ENCODE peak calls at places on chromosomes 12 and 14, in six cellular contexts. T is H9, X is neuronal stem cell, N is IMR-90, U is H1, M is trophoblast cell. G is an unnamed sample.
A peak's percentile ranks its signal among the peaks of the same experiment; 100 is the strongest.

GRCh38 chr14:21299562-21300130 is 19.8 kb downstream of the RPGRIP1 start:
- DNase-seq in X (no peak), T (no peak), N (no peak), M (peak; percentile 20), U (no peak), G (no peak)

GRCh38 chr12:19052689-19053088 is 76.8 kb upstream of the PLEKHA5 start:
- DNase-seq in M (no peak), T (no peak), U (no peak), N (no peak), X (no peak), G (no peak)

GRCh38 chr12:56222531-56222895 is 791 bp upstream of the RNF41 start:
- DNase-seq in X (no peak), M (peak; percentile 40), U (no peak), N (no peak), T (no peak), G (no peak)

GRCh38 chr14:21300892-21301291 is 21.0 kb downstream of the RPGRIP1 start:
- DNase-seq in U (peak; percentile 77), M (no peak), T (peak; percentile 66), X (peak; percentile 24), N (no peak), G (no peak)

GRCh38 chr12:14567311-14568195 is at the start of gene PLBD1:
- DNase-seq in X (peak; percentile 39), N (no peak), M (peak; percentile 75), U (peak; percentile 81), T (peak; percentile 85), G (peak; percentile 55)

GRCh38 chr14:73168274-73168673 is 32.0 kb downstream of the PSEN1 start:
- DNase-seq in X (no peak), N (no peak), M (no peak), T (no peak), U (no peak), G (no peak)

GRCh38 chr14:55537782-55538181 is 42.2 kb upstream of the KTN1 start:
- DNase-seq in M (no peak), N (no peak), T (no peak), U (no peak), X (no peak), G (no peak)

GRCh38 chr12:9910716-9911421 is 21.3 kb downstream of the CLEC2A start:
- DNase-seq in U (no peak), N (no peak), M (no peak), X (no peak), T (peak; percentile 87), G (peak; percentile 19)

GRCh38 chr12:100163416-100164152 is 20.9 kb upstream of the BLTP3B start:
- DNase-seq in M (peak; percentile 72), N (peak; percentile 33), U (peak; percentile 81), X (peak; percentile 65), T (peak; percentile 96), G (peak; percentile 57)

GRCh38 chr12:95877622-95878021 is 18.9 kb downstream of the SNRPF start:
- DNase-seq in N (no peak), X (no peak), T (no peak), U (no peak), M (no peak), G (peak; percentile 20)

GRCh38 chr14:37595809-37596595 is 573 bp downstream of the TTC6 start:
- DNase-seq in N (peak; percentile 34), M (peak; percentile 31), T (peak; percentile 75), X (peak; percentile 46), U (peak; percentile 79), G (peak; percentile 70)

GRCh38 chr14:99754141-99755067 is 38.8 kb upstream of the EML1 start:
- DNase-seq in T (no peak), M (no peak), U (no peak), X (no peak), N (no peak), G (peak; percentile 31)

GRCh38 chr12:25957898-25958253 is 606 bp upstream of the RASSF8 start:
- DNase-seq in X (no peak), N (peak; percentile 82), M (peak; percentile 62), U (no peak), T (no peak), G (peak; percentile 86)

GRCh38 chr14:41285193-41285748 is 321.4 kb upstream of the LRFN5 start:
- DNase-seq in N (peak; percentile 1), T (no peak), U (peak; percentile 50), M (peak; percentile 61), X (peak; percentile 57), G (peak; percentile 56)

GRCh38 chr14:94532462-94532861 is 23.2 kb upstream of the SERPINA12 start:
- DNase-seq in N (no peak), X (no peak), U (no peak), M (no peak), T (no peak), G (no peak)

GRCh38 chr12:90065301-90065801 is 356.7 kb upstream of the ATP2B1 start:
- DNase-seq in X (no peak), T (no peak), U (no peak), M (no peak), N (no peak), G (no peak)

GRCh38 chr12:143964-144649 is 69.8 kb downstream of the SLC6A12 start:
- DNase-seq in X (no peak), N (no peak), U (no peak), M (no peak), T (no peak), G (no peak)

GRCh38 chr12:57309420-57309819 is 58.4 kb upstream of the STAC3 start:
- DNase-seq in N (peak; percentile 52), T (no peak), X (no peak), U (no peak), M (no peak), G (no peak)

GRCh38 chr12:2057041-2057792 is 4.4 kb downstream of the CACNA1C start:
- DNase-seq in T (peak; percentile 96), M (peak; percentile 69), U (peak; percentile 99), N (peak; percentile 62), X (peak; percentile 85), G (peak; percentile 65)

GRCh38 chr12:57242691-57243454 is 8.1 kb downstream of the STAC3 start:
- DNase-seq in X (peak; percentile 85), M (peak; percentile 73), N (peak; percentile 35), U (peak; percentile 100), T (peak; percentile 96), G (peak; percentile 63)

GRCh38 chr12:6234214-6234613 is 34.0 kb downstream of the CD9 start:
- DNase-seq in X (no peak), U (no peak), M (no peak), N (peak; percentile 61), T (no peak), G (no peak)

GRCh38 chr12:87845995-87846483 is 183.2 kb downstream of the C12orf50 start:
- DNase-seq in N (no peak), T (no peak), U (no peak), M (no peak), X (no peak), G (peak; percentile 8)

GRCh38 chr14:56121786-56122185 is 3.6 kb downstream of the PELI2 start:
- DNase-seq in X (no peak), N (peak; percentile 82), T (no peak), M (no peak), U (no peak), G (no peak)

GRCh38 chr12:94584370-94584769 is 66.0 kb downstream of the TMCC3 start:
- DNase-seq in U (no peak), T (no peak), X (no peak), M (no peak), N (no peak), G (no peak)

GRCh38 chr12:82757059-82757458 is 70.4 kb downstream of the TMTC2 start:
- DNase-seq in X (no peak), N (no peak), U (no peak), M (no peak), T (no peak), G (no peak)

GRCh38 chr12:19800884-19801283 is 361.6 kb downstream of the AEBP2 start:
- DNase-seq in T (no peak), U (no peak), X (no peak), N (no peak), M (peak; percentile 33), G (peak; percentile 6)

GRCh38 chr12:121441555-121441954 is 41.6 kb downstream of the RNF34 start:
- DNase-seq in X (no peak), T (peak; percentile 71), M (peak; percentile 24), U (peak; percentile 62), N (no peak), G (no peak)

GRCh38 chr12:124792961-124793441 is 70.7 kb downstream of the SCARB1 start:
- DNase-seq in M (peak; percentile 79), X (no peak), U (no peak), T (no peak), N (peak; percentile 35), G (no peak)

GRCh38 chr12:124795081-124795948 is 68.3 kb downstream of the SCARB1 start:
- DNase-seq in N (no peak), X (no peak), U (no peak), T (no peak), M (no peak), G (no peak)

GRCh38 chr12:124788936-124789555 is 74.6 kb downstream of the SCARB1 start:
- DNase-seq in T (no peak), N (no peak), M (no peak), U (no peak), X (no peak), G (no peak)

GRCh38 chr12:124790650-124791400 is 72.8 kb downstream of the SCARB1 start:
- DNase-seq in T (no peak), X (no peak), U (no peak), M (no peak), N (no peak), G (no peak)

DNA sequence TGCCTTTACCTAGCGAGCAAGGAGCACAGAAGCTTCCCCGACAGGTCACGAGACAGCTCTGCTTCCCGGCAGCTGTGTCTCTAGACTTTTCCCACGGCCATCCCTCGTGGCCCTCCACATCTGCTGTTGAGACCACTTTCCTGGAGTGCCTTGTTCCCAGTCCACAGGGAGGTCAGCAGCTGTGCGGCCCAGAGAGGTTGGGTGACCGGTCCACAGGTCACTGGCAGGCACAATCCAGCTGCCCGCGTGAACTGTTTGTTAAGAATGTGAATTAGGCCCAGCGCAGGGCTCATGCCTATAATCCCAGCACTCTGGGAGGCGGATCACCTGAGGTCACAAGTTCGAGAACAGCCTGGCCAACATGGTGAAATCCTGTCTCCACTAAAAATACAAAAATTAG is 71.5 kb downstream of the SCARB1 start:
- DNase-seq in U (no peak), X (no peak), T (no peak), N (no peak), M (no peak), G (no peak)
- H3K14ac ChIP-seq in U (no peak overlapping the region), X (no peak overlapping the region), T (no peak overlapping the region), N (no peak overlapping the region), M (no peak overlapping the region), G (no peak overlapping the region)

GRCh38 chr12:50103351-50103750 is 457 bp upstream of the GPD1 start:
- DNase-seq in M (no peak), U (no peak), X (no peak), T (no peak), N (no peak), G (no peak)
- H3K4me2 ChIP-seq in M (no peak overlapping the region), U (no peak overlapping the region), X (no peak overlapping the region), T (no peak overlapping the region), N (no peak overlapping the region), G (no peak overlapping the region)

DNA sequence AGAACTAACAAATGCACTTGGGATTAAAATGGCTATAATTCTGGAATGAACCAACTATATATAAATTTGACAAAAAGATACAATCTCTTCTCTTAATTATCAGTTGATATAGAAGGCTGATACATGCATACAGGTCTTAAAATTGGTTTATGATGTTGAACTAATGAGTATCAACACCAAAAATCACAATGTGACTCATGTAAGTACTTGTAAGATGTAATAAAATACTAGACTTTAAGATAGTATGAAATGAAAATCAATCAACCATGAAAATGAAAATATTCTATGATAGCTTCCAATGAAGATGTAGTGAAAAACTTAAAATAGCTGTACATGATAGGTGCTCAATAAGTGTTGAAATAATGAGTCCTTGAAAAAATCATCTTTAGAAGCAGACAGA is 116.6 kb upstream of the SOX5 start:
- DNase-seq in N (no peak), M (no peak), T (no peak), U (no peak), X (no peak), G (no peak)
- H3K14ac ChIP-seq in N (no peak overlapping the region), M (no peak overlapping the region), T (no peak overlapping the region), U (no peak overlapping the region), X (no peak overlapping the region), G (no peak overlapping the region)

GRCh38 chr14:61668267-61668666 is 27.0 kb upstream of the HIF1A start:
- DNase-seq in N (no peak), T (no peak), U (no peak), M (no peak), X (no peak), G (no peak)
- H3K4me2 ChIP-seq in N (no peak overlapping the region), T (no peak overlapping the region), U (no peak overlapping the region), M (no peak overlapping the region), X (no peak overlapping the region), G (no peak overlapping the region)